ENCODE peak calls at places on chromosome 19, in nine cellular contexts. Y is adrenal gland; T is H9; S is fibroblast of lung; K is endodermal cell; Q is A549; I is CD8-positive, alpha-beta T cell; U is PC-3; W is keratinocyte. Z is an unnamed sample.

GRCh38 chr19:57212109-57212508 is 18.7 kb upstream of the AURKC start:
- DNase-seq in U (peak), W (no peak), Y (no peak), I (no peak), T (no peak), S (no peak), Q (no peak), K (peak), Z (no peak)

GRCh38 chr19:39097299-39097698 is 13.1 kb downstream of the ACP7 start:
- DNase-seq in S (no peak), Q (no peak), T (no peak), U (no peak), Y (no peak), W (no peak), I (no peak), K (no peak), Z (no peak)

GRCh38 chr19:39864118-39864517 is 17.9 kb upstream of the FBL start:
- DNase-seq in U (no peak), W (no peak), K (no peak), I (no peak), T (no peak), Y (no peak), S (no peak), Q (no peak), Z (no peak)

GRCh38 chr19:43329989-43330388 is 23.5 kb upstream of the CD177 start:
- DNase-seq in W (no peak), K (no peak), U (no peak), T (no peak), I (no peak), Y (no peak), S (no peak), Q (no peak), Z (no peak)

GRCh38 chr19:41395355-41395754 is 1.8 kb downstream of the EXOSC5 start:
- DNase-seq in S (no peak), U (no peak), Q (no peak), W (no peak), Y (no peak), T (no peak), I (no peak), K (no peak), Z (no peak)

GRCh38 chr19:7397687-7398086 is 49.0 kb downstream of the ARHGEF18 start:
- DNase-seq in W (no peak), U (peak), Q (no peak), Y (no peak), S (peak), I (no peak), K (no peak), T (no peak), Z (no peak)

GRCh38 chr19:29660835-29661234 is 4.4 kb upstream of the PLEKHF1 start:
- DNase-seq in U (no peak), W (no peak), K (no peak), T (no peak), Y (no peak), Q (no peak), I (no peak), S (no peak), Z (no peak)

GRCh38 chr19:38898788-38899446 is 501 bp downstream of the SIRT2 start:
- DNase-seq in I (no peak), U (peak), Y (no peak), Q (no peak), T (no peak), S (peak), W (no peak), K (no peak), Z (no peak)

GRCh38 chr19:7494416-7495098 is 5.7 kb upstream of the PEX11G start:
- DNase-seq in K (no peak), T (no peak), W (no peak), S (peak), Y (peak), I (no peak), Q (no peak), U (no peak), Z (no peak)

GRCh38 chr19:14473073-14473790 is 1.9 kb downstream of the PTGER1 start:
- DNase-seq in U (no peak), T (peak), Q (no peak), Y (no peak), K (no peak), W (no peak), I (no peak), S (no peak), Z (no peak)

GRCh38 chr19:18764591-18765051 is 26.5 kb downstream of the COMP start:
- DNase-seq in U (peak), W (no peak), Y (no peak), S (peak), T (no peak), Q (no peak), I (no peak), K (no peak), Z (no peak)

GRCh38 chr19:58520257-58520599 is 618 bp upstream of the ZBTB45 start:
- DNase-seq in U (no peak), S (no peak), I (no peak), W (no peak), K (no peak), Y (no peak), T (no peak), Q (no peak), Z (no peak)

GRCh38 chr19:33438016-33438671 is 64.6 kb downstream of the CEBPG start:
- DNase-seq in W (no peak), Y (no peak), S (peak), I (no peak), K (no peak), T (no peak), Q (no peak), U (peak), Z (no peak)

GRCh38 chr19:42143341-42144234 is 11.3 kb upstream of the POU2F2 start:
- DNase-seq in S (peak), I (no peak), Y (no peak), U (peak), K (peak), W (no peak), Q (peak), T (peak), Z (no peak)

GRCh38 chr19:7926727-7927604 is 1.0 kb upstream of the CTXN1 start:
- DNase-seq in W (no peak), I (no peak), U (no peak), S (no peak), Q (no peak), K (no peak), T (no peak), Y (peak), Z (no peak)

GRCh38 chr19:12796146-12797071 is 5.1 kb downstream of the JUNB start:
- DNase-seq in K (peak), Y (peak), Q (peak), T (peak), I (peak), U (peak), S (peak), W (no peak), Z (peak)

GRCh38 chr19:41702208-41702651 is 6.2 kb upstream of the CEACAM5 start:
- DNase-seq in S (peak), T (no peak), W (no peak), U (peak), K (peak), Y (peak), Q (peak), I (no peak), Z (no peak)

GRCh38 chr19:41930926-41931592 is 2.8 kb upstream of the ERFL start:
- DNase-seq in U (no peak), S (no peak), T (peak), Y (no peak), W (no peak), Q (no peak), K (peak), I (no peak), Z (no peak)

GRCh38 chr19:16330811-16331690 is 6.4 kb downstream of the KLF2 start:
- DNase-seq in Y (no peak), T (no peak), K (no peak), W (no peak), U (no peak), S (no peak), I (no peak), Q (no peak), Z (no peak)

GRCh38 chr19:12090807-12091206 is 26.3 kb downstream of the ZNF844 start:
- DNase-seq in Q (no peak), T (peak), I (peak), K (peak), S (peak), W (peak), U (peak), Y (peak), Z (no peak)

GRCh38 chr19:42113641-42114348 is 18.5 kb downstream of the POU2F2 start:
- DNase-seq in Q (peak), S (peak), I (no peak), Y (no peak), T (peak), W (peak), K (peak), U (peak), Z (peak)

GRCh38 chr19:29615891-29616425 is 9.9 kb downstream of the POP4 start:
- DNase-seq in T (no peak), Y (no peak), I (no peak), Q (no peak), W (no peak), U (no peak), S (no peak), K (no peak), Z (no peak)

GRCh38 chr19:710767-711166 is 2.0 kb downstream of the PALM start:
- DNase-seq in Y (no peak), W (no peak), Q (no peak), T (no peak), I (no peak), U (no peak), S (peak), K (no peak), Z (no peak)
- H3K27ac ChIP-seq in Y (no peak), W (no peak), Q (no peak), T (no peak), I (no peak), U (no peak), S (no peak), K (peak), Z (peak)

DNA sequence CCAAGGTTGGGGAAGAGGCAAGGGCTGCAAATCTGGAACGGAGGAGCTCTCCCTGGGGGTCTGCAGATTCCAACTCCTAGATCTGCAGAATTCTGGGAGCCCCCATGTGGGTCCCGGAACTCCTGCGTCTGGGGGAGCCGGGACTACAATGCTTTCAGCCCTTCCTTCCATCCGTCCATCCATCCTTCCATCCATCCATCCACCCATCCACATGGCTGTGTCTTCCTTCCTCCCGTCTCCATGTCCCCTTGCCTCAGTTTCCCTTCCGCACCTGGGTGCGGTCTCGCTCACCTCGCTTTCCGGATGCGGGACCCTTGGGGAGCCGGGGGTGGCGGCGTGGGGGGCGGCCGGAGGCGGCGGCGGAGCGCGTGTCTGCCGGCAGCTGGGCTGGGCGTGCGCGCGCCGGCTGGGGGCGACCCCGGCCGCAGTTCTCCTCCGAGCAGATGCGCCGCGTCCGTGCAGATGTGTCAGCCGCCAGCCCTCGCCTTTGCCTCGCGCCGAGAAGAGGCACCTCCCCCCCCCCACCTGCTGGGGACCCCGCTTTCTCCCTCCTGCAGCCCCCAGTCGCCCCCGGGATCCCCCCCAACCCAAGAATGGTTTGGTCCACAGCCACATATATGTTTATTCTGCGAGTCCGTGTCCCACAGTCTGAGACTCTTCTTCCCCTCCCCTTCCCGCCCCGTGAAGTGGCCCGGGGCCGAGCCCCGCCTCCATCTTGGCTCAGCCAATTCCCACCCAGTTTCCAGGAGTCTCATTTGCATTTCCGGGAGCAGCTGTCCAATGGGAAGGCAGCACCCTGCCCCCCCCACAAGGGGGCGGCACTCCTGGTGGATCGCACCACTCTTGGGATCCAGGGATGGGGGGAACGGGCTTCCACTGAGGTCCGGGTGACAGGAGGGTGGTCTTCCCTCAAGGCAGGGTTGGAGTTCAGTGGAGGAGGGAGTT is 8.8 kb downstream of the ISOC2 start:
- DNase-seq in W (no peak), Q (peak), S (peak), Y (peak), U (peak), T (peak), K (peak), I (no peak), Z (peak)
- TF ChIP-seq CTCF in W (no peak), Q (no peak), S (peak), Y (no peak), U (no peak), T (no peak), K (peak), I (no peak), Z (no peak)

DNA sequence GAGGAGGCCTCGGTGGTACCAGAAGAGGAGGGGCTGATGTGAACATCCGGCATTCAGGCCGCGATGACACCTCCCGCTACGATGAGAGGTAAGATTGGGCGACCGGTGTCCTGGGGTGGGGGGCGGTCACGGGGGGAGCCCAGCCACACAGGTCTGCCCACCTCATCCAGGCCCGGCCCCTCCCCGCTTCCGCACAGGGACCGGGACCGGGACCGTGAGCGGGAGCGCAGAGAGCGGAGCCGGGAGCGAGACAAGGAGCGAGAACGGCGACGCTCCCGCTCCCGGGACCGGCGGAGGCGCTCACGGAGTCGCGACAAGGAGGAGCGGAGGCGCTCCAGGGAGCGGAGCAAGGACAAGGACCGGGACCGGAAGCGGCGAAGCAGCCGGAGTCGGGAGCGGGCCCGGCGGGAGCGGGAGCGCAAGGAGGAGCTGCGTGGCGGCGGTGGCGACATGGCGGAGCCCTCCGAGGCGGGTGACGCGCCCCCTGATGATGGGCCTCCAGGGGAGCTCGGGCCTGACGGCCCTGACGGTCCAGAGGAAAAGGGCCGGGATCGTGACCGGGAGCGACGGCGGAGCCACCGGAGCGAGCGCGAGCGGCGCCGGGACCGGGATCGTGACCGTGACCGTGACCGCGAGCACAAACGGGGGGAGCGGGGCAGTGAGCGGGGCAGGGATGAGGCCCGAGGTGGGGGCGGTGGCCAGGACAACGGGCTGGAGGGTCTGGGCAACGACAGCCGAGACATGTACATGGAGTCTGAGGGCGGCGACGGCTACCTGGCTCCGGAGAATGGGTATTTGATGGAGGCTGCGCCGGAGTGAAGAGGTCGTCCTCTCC is 6.3 kb upstream of the LIN7B start:
- DNase-seq in Q (no peak), I (no peak), Y (no peak), W (no peak), S (no peak), U (no peak), T (no peak), K (no peak), Z (no peak)
- H3K27ac ChIP-seq in Q (no peak), I (no peak), Y (no peak), W (no peak), S (no peak), U (no peak), T (no peak), K (no peak), Z (peak)

GRCh38 chr19:30696514-30696913 is 324.3 kb downstream of the ZNF536 start:
- DNase-seq in S (no peak), Y (no peak), T (peak), Q (peak), I (no peak), W (no peak), U (no peak), K (peak), Z (no peak)
- TF ChIP-seq CTCF in S (peak), Y (peak), T (peak), Q (peak), I (no peak), W (no peak), U (peak), K (peak), Z (no peak)

GRCh38 chr19:5966941-5967340 is 11.0 kb downstream of the RANBP3 start:
- DNase-seq in S (no peak), I (no peak), K (no peak), Y (no peak), U (no peak), W (no peak), Q (no peak), T (no peak), Z (no peak)
- H3K27ac ChIP-seq in S (peak), I (no peak), K (no peak), Y (peak), U (no peak), W (no peak), Q (no peak), T (no peak), Z (no peak)

DNA sequence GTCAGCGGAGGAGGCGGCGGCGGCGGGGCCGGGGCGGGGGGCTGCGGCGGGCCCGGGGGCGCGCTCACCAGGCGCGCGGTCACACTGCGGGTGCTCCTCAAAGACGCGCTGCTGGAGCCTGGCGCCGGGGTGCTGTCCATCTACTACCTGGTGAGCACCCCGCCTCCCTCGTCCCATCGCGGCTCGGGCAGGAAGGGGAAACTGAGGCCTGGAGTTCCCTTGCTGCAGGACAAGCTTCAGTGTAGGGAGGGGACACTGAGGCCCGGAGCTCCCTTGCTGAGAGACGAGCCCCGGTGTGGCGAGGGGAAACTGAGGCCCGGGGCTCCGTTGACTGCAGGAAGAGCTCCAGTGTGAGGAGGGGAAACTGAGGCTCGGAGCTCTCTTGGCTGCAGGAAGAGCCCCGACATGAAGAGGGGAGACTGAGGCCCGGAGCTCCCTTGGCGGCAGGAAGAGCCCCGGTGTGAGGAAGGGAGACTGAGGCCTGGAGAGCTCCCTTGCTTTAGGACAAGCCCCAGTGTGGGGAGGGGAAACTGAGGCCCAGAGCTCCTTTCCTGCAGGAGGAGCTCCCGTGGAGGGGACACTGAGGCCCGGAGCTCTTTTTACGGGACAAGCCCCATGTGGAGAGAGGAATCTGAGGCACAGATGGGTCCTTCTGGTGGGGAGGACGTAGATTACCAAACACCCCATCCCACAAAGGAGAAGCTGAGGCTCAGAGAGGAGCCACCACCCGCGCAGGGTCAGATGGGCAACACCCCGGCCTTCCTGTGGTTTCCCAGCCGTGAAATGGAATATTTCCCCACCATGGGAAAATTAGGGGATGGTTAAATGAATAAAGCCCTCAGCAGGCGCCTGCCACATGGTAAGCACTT is 717 bp downstream of the MPND start:
- DNase-seq in Q (no peak), W (no peak), U (no peak), I (no peak), S (no peak), K (no peak), Y (peak), T (no peak), Z (no peak)
- TF ChIP-seq CTCF in Q (no peak), W (no peak), U (no peak), I (no peak), S (no peak), K (no peak), Y (no peak), T (no peak), Z (no peak)

DNA sequence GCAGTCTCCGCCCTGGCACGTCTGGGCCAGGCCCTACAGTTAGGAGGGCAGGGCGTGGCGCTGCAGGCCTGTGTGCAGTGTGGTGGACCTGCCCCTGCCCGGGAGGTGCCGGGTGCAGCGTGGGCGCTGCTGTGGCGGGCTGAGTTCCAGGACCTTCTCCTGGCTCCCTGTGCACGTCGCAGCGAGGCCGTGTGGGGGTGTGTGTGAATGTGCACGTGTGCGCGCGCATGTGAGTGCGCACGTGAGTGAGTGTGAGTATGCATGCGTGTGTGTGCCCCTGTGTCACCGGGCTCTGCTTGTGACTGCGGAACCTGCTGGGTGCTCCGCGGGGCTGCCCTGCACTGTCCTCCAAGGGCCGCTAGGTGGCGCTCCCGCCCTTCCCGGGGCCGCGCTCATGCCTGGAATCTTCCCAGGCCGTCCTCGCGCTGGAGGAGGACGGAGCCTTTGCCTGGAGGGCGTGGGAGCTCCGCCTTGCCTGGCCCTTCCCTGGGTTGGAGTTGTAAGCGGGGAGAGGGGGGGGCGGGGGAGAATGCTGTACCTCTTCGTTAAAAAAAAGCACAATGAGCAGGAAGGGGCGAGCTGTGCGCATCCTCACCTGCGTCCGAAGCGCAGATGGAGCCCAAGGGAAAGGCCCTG is 79.3 kb downstream of the KDM4B start:
- DNase-seq in Y (peak), T (peak), I (peak), Q (peak), S (peak), W (peak), K (peak), U (peak), Z (peak)
- H3K27ac ChIP-seq in Y (peak), T (no peak), I (no peak), Q (peak), S (no peak), W (no peak), K (peak), U (peak), Z (peak)

GRCh38 chr19:10520652-10521318 is 3.5 kb upstream of the S1PR5 start:
- DNase-seq in I (no peak), K (no peak), S (no peak), W (no peak), Y (no peak), Q (no peak), U (peak), T (no peak), Z (peak)
- TF ChIP-seq CTCF in I (no peak), K (no peak), S (no peak), W (no peak), Y (no peak), Q (no peak), U (no peak), T (no peak), Z (no peak)